ENCODE peak calls at places on chromosomes 4 and X, in four cellular contexts. Q is WTC11, B is K562, I is HepG2. D is an unnamed sample.

GRCh38 chr4:157079441-157079840 is 3.5 kb downstream of the GLRB start:
- DNase-seq in Q (no peak), B (no peak), I (no peak), D (no peak)

GRCh38 chrX:55908685-55909212 is 191.2 kb downstream of the RRAGB start:
- DNase-seq in Q (peak), B (no peak), I (no peak), D (peak)

GRCh38 chrX:129247642-129248041 is 275.6 kb downstream of the SMARCA1 start:
- DNase-seq in Q (no peak), B (no peak), I (no peak), D (no peak)

GRCh38 chr4:11271263-11271662 is 157.4 kb downstream of the HS3ST1 start:
- DNase-seq in Q (no peak), B (no peak), I (no peak), D (no peak)

GRCh38 chr4:143559757-143560147 is 46.2 kb downstream of the SMARCA5 start:
- DNase-seq in Q (no peak), B (no peak), I (no peak), D (no peak)

GRCh38 chrX:45711231-45711630 is 510.6 kb upstream of the DIPK2B start:
- DNase-seq in Q (no peak), B (no peak), I (no peak), D (no peak)

GRCh38 chr4:97150966-97151365 is 992.3 kb downstream of the STPG2 start:
- DNase-seq in Q (no peak), B (no peak), I (no peak), D (no peak)

GRCh38 chrX:118484216-118484903 is 11.3 kb upstream of the DOCK11 start:
- DNase-seq in Q (no peak), B (no peak), I (no peak), D (no peak)

GRCh38 chr4:86400216-86400615 is 40.4 kb upstream of the MAPK10 start:
- DNase-seq in Q (no peak), B (no peak), I (no peak), D (no peak)

GRCh38 chr4:16858275-16858752 is 40.1 kb downstream of the LDB2 start:
- DNase-seq in Q (no peak), B (no peak), I (no peak), D (no peak)

GRCh38 chrX:73977542-73978169 is 326.3 kb upstream of the ZCCHC13 start:
- DNase-seq in Q (no peak), B (no peak), I (no peak), D (no peak)

GRCh38 chr4:47816748-47817147 is 21.1 kb downstream of the CORIN start:
- DNase-seq in Q (no peak), B (no peak), I (no peak), D (no peak)

GRCh38 chrX:101265869-101266428 is 25.2 kb downstream of the TAF7L start:
- DNase-seq in Q (no peak), B (no peak), I (no peak), D (no peak)

GRCh38 chr4:87844476-87844875 is 11.7 kb downstream of the MEPE start:
- DNase-seq in Q (no peak), B (no peak), I (no peak), D (no peak)

GRCh38 chr4:173091362-173091761 is 77.2 kb upstream of the GALNT7 start:
- DNase-seq in Q (no peak), B (peak), I (no peak), D (no peak)

GRCh38 chr4:185304944-185305690 is 90.6 kb downstream of the LRP2BP start:
- DNase-seq in Q (peak), B (peak), I (peak), D (no peak)

GRCh38 chrX:107672955-107673378 is 44.7 kb downstream of the PRPS1 start:
- DNase-seq in Q (peak), B (peak), I (peak), D (peak)

GRCh38 chrX:101171883-101172400 is 47.6 kb upstream of the DRP2 start:
- DNase-seq in Q (no peak), B (no peak), I (no peak), D (no peak)

GRCh38 chr4:2364654-2365053 is 53.8 kb downstream of the ZFYVE28 start:
- DNase-seq in Q (no peak), B (peak), I (no peak), D (no peak)

GRCh38 chr4:116880625-116881024 is 204.8 kb downstream of the TRAM1L1 start:
- DNase-seq in Q (no peak), B (no peak), I (no peak), D (no peak)

GRCh38 chrX:130343411-130343810 is 3.7 kb downstream of the SLC25A14 start:
- DNase-seq in Q (no peak), B (no peak), I (no peak), D (no peak)

GRCh38 chrX:44400588-44400987 is 57.1 kb upstream of the EFHC2 start:
- DNase-seq in Q (no peak), B (peak), I (no peak), D (no peak)

GRCh38 chrX:34426334-34426733 is 230.8 kb downstream of the TMEM47 start:
- DNase-seq in Q (no peak), B (no peak), I (no peak), D (no peak)

GRCh38 chr4:140252742-140253555 is 99.0 kb upstream of the MAML3 start:
- DNase-seq in Q (peak), B (peak), I (no peak), D (peak)

GRCh38 chrX:23403849-23404248 is 69.2 kb downstream of the PTCHD1 start:
- DNase-seq in Q (peak), B (no peak), I (no peak), D (peak)

GRCh38 chr4:67500373-67500772 is 44.9 kb downstream of the CENPC start:
- DNase-seq in Q (no peak), B (no peak), I (no peak), D (no peak)

GRCh38 chr4:11739992-11740391 is 311.3 kb upstream of the HS3ST1 start:
- DNase-seq in Q (no peak), B (no peak), I (no peak), D (no peak)

GRCh38 chrX:123108513-123109427 is 75.3 kb upstream of the GRIA3 start:
- DNase-seq in Q (no peak), B (no peak), I (no peak), D (no peak)

GRCh38 chrX:84907324-84907946 is 96.2 kb upstream of the APOOL start:
- DNase-seq in Q (no peak), B (peak), I (no peak), D (peak)

GRCh38 chrX:52341493-52341892 is 27.3 kb upstream of the XAGE2 start:
- DNase-seq in Q (no peak), B (no peak), I (no peak), D (no peak)

GRCh38 chr4:8836664-8837171 is 34.9 kb downstream of the HMX1 start:
- DNase-seq in Q (no peak), B (no peak), I (no peak), D (no peak)

GRCh38 chr4:161920304-161921052 is 243.3 kb downstream of the FSTL5 start:
- DNase-seq in Q (no peak), B (no peak), I (no peak), D (no peak)

GRCh38 chr4:83890231-83890630 is 354.3 kb downstream of the GPAT3 start:
- DNase-seq in Q (no peak), B (no peak), I (no peak), D (no peak)

GRCh38 chr4:1973661-1974060 is 35.1 kb downstream of the NELFA start:
- DNase-seq in Q (no peak), B (no peak), I (no peak), D (no peak)

GRCh38 chrX:56068274-56068758 is 163.8 kb upstream of the KLF8 start:
- DNase-seq in Q (no peak), B (no peak), I (no peak), D (no peak)

GRCh38 chr4:43380093-43380492 is 487.6 kb downstream of the GRXCR1 start:
- DNase-seq in Q (no peak), B (no peak), I (no peak), D (no peak)

GRCh38 chr4:37453361-37454262 is 209.1 kb downstream of the NWD2 start:
- DNase-seq in Q (peak), B (peak), I (no peak), D (peak)

GRCh38 chrX:9188117-9188516 is 154.2 kb upstream of the FAM9B start:
- DNase-seq in Q (no peak), B (no peak), I (no peak), D (no peak)

GRCh38 chr4:38663021-38663800 is 788 bp upstream of the KLF3 start:
- DNase-seq in Q (peak), B (peak), I (no peak), D (peak)

DNA sequence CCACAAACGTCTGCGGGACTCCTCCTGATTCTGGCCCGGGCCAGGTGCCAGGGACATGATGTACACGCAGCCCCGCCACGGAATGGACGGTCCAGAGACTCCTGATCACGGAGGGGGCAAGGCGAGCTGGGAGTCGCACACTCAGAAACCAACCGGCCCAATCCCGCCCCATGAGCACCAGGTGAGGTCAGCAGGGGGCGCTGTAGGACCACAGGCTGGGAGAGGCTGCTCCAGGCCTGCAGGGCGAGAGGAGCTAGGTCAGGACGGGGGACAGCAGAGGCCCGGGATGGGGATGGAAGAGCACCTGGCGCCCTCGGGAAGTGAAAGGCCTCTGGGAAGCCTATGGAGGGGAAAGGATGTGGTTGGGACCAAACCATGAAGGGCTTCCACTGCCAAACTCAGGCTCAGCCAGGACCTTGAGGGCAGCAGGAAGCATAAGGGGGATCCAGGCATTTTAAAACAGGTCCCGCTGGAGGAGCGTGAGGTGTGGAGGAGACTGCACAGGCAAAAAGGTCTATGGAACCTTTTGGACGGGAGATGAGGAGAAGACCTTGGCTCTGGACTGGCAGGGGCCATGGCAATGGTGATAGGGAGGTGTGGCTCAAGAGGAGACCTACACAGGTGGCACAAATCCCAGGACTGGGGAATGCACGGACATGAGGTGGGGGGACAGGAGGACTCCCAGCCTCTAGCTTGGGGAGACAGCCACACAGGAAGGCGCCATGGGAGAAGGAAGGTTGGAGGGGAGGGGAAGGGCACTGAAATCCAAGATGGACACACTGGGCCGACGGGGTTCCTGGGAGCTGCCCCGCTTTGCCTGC is 79.2 kb downstream of the MTMR1 start:
- DNase-seq in Q (peak), B (peak), I (peak), D (peak)
- TF ChIP-seq NR3C1 in Q (no peak), B (no peak), I (no peak), D (no peak)

DNA sequence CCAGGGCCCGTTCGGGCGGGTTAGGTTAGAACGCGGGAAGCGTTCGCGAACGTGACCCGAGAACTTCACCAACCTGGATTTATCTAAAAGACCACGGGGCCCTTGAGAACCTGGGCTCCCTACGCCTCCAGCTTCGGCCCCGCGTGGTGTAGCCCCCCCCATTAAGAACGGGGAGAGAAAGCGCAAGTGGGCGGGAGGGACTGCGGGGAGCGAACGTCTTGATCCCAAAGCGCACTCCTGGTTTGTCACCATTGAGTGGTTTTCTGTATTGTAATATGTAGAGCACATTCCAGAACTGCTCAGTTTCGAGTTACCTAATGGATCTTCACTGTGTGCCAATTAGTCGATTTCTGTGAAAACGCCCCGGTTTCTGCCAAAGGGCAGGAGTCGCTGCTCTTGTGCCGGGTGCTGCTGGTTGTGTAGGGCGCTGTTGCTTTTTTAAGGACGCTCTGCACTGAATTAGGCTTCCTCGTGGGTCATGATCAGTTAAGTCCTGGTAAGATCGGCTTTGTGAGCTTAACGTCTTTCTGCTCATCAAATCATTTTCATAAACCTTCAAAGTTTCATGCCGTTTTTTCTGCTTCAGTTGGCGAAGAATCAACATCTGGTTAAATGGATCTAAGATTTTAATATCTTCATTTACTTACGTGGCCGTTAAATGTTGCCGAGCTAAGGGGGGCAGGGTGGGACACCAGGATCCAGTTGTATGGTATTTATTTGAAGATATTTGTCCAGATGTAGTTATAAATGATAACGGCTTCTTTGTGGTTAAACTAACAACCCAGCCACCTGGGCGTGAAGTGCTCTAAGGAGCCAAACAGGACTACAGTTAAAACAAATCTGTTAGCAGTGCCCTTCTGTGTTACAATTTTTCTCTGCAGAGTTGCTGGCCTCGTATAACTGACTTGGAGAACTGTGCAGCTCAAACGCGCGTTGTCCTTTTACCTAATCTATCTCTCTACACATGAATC is 808 bp downstream of the MND1 start:
- DNase-seq in Q (peak), B (peak), I (peak), D (peak)
- TF ChIP-seq NR3C1 in Q (no peak), B (no peak), I (no peak), D (no peak)

GRCh38 chr4:45160932-45161331 is 434.6 kb upstream of the GNPDA2 start:
- DNase-seq in Q (no peak), B (no peak), I (no peak), D (no peak)
- TF ChIP-seq NR3C1 in Q (no peak), B (no peak), I (no peak), D (no peak)

GRCh38 chrX:14717949-14718348 is 154.9 kb downstream of the FANCB start:
- DNase-seq in Q (no peak), B (no peak), I (no peak), D (no peak)
- TF ChIP-seq NR3C1 in Q (no peak), B (no peak), I (no peak), D (no peak)

DNA sequence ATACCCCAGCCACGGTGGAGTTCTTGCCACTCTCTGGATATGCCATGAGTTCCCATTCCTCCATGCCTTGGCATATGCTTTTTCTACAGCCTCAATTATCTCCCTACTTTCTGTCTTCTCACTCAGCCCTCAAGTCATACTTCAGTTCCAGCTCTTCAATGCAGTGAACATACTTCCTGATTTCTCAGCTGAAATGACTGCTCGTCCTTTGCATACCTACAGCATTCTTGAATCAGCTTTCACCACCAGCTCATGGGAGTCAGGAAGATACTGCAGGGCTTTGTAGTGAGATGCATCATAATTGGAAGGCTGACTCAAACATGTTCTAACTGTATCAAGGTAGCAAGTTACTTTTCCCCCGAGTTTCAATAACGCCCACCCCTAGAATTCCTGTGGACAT is 118.4 kb downstream of the APBB2 start:
- DNase-seq in Q (no peak), B (no peak), I (no peak), D (no peak)
- TF ChIP-seq NR3C1 in Q (no peak), B (no peak), I (no peak), D (no peak)

GRCh38 chrX:68807818-68808217 is 21.0 kb upstream of the EFNB1 start:
- DNase-seq in Q (peak), B (peak), I (no peak), D (peak)
- TF ChIP-seq NR3C1 in Q (no peak), B (no peak), I (no peak), D (no peak)

GRCh38 chrX:1493877-1494510 is 41.3 kb upstream of the ASMTL start:
- DNase-seq in Q (no peak), B (no peak), I (no peak), D (no peak)
- TF ChIP-seq NR3C1 in Q (no peak), B (no peak), I (no peak), D (no peak)

D was measured in A549.